ENCODE peak calls at places on chromosomes 1 and 21, in six cellular contexts. One of them, this sample, is unnamed.

GRCh38 chr21:34887729-34888568 is 161.2 kb downstream of the RUNX1 start:
- DNase-seq in CD8-positive, alpha-beta T cell: peak; percentile 74
- DNase-seq in GM23338: peak; percentile 35
- DNase-seq in BE2C: peak; percentile 30
- DNase-seq in heart left ventricle: peak; percentile 61
- DNase-seq in colonic mucosa: peak; percentile 75
- DNase-seq in this sample: peak; percentile 96

GRCh38 chr1:230566481-230566880 is 75.8 kb upstream of the COG2 start:
- DNase-seq in CD8-positive, alpha-beta T cell: no peak
- DNase-seq in GM23338: no peak
- DNase-seq in BE2C: no peak
- DNase-seq in heart left ventricle: no peak
- DNase-seq in colonic mucosa: no peak
- DNase-seq in this sample: no peak

GRCh38 chr1:245197911-245198379 is 43.2 kb downstream of the KIF26B start:
- DNase-seq in CD8-positive, alpha-beta T cell: no peak
- DNase-seq in GM23338: no peak
- DNase-seq in BE2C: peak; percentile 31
- DNase-seq in heart left ventricle: no peak
- DNase-seq in colonic mucosa: no peak
- DNase-seq in this sample: peak; percentile 85

GRCh38 chr1:198234511-198235251 is 77.9 kb downstream of the NEK7 start:
- DNase-seq in CD8-positive, alpha-beta T cell: no peak
- DNase-seq in GM23338: no peak
- DNase-seq in BE2C: no peak
- DNase-seq in heart left ventricle: no peak
- DNase-seq in colonic mucosa: no peak
- DNase-seq in this sample: no peak

GRCh38 chr1:93328809-93329477 is 16.8 kb upstream of the DR1 start:
- DNase-seq in CD8-positive, alpha-beta T cell: no peak
- DNase-seq in GM23338: no peak
- DNase-seq in BE2C: no peak
- DNase-seq in heart left ventricle: no peak
- DNase-seq in colonic mucosa: peak; percentile 38
- DNase-seq in this sample: peak; percentile 80

GRCh38 chr1:16960560-16961296 is 19.7 kb downstream of the MFAP2 start:
- DNase-seq in CD8-positive, alpha-beta T cell: peak; percentile 56
- DNase-seq in GM23338: peak; percentile 97
- DNase-seq in BE2C: peak; percentile 84
- DNase-seq in heart left ventricle: peak; percentile 81
- DNase-seq in colonic mucosa: peak; percentile 94
- DNase-seq in this sample: peak; percentile 80

GRCh38 chr1:15678578-15678977 is 5.5 kb upstream of the PLEKHM2 start:
- DNase-seq in CD8-positive, alpha-beta T cell: no peak
- DNase-seq in GM23338: peak; percentile 65
- DNase-seq in BE2C: no peak
- DNase-seq in heart left ventricle: no peak
- DNase-seq in colonic mucosa: no peak
- DNase-seq in this sample: peak; percentile 86

GRCh38 chr1:183079697-183080096 is 56.5 kb downstream of the LAMC1 start:
- DNase-seq in CD8-positive, alpha-beta T cell: no peak
- DNase-seq in GM23338: no peak
- DNase-seq in BE2C: no peak
- DNase-seq in heart left ventricle: no peak
- DNase-seq in colonic mucosa: no peak
- DNase-seq in this sample: no peak

GRCh38 chr1:225474986-225475820 is 47.4 kb upstream of the LBR start:
- DNase-seq in CD8-positive, alpha-beta T cell: peak; percentile 70
- DNase-seq in GM23338: peak; percentile 79
- DNase-seq in BE2C: peak; percentile 89
- DNase-seq in heart left ventricle: peak; percentile 64
- DNase-seq in colonic mucosa: peak; percentile 58
- DNase-seq in this sample: peak; percentile 44

GRCh38 chr21:29025328-29025713 is 853 bp downstream of the USP16 start:
- DNase-seq in CD8-positive, alpha-beta T cell: no peak
- DNase-seq in GM23338: peak; percentile 4
- DNase-seq in BE2C: no peak
- DNase-seq in heart left ventricle: no peak
- DNase-seq in colonic mucosa: no peak
- DNase-seq in this sample: peak; percentile 12

GRCh38 chr1:165773324-165773965 is 4.8 kb upstream of the TMCO1 start:
- DNase-seq in CD8-positive, alpha-beta T cell: no peak
- DNase-seq in GM23338: no peak
- DNase-seq in BE2C: no peak
- DNase-seq in heart left ventricle: no peak
- DNase-seq in colonic mucosa: no peak
- DNase-seq in this sample: peak; percentile 82

GRCh38 chr1:183493540-183494245 is 21.4 kb downstream of the SMG7 start:
- DNase-seq in CD8-positive, alpha-beta T cell: no peak
- DNase-seq in GM23338: no peak
- DNase-seq in BE2C: no peak
- DNase-seq in heart left ventricle: no peak
- DNase-seq in colonic mucosa: no peak
- DNase-seq in this sample: no peak

GRCh38 chr21:41673596-41674335 is 93.1 kb downstream of the RIPK4 start:
- DNase-seq in CD8-positive, alpha-beta T cell: no peak
- DNase-seq in GM23338: no peak
- DNase-seq in BE2C: no peak
- DNase-seq in heart left ventricle: no peak
- DNase-seq in colonic mucosa: no peak
- DNase-seq in this sample: no peak

GRCh38 chr1:237043846-237044636 is 2.1 kb downstream of the RYR2 start:
- DNase-seq in CD8-positive, alpha-beta T cell: no peak
- DNase-seq in GM23338: peak; percentile 51
- DNase-seq in BE2C: no peak
- DNase-seq in heart left ventricle: peak; percentile 71
- DNase-seq in colonic mucosa: no peak
- DNase-seq in this sample: no peak

GRCh38 chr1:78284354-78284753 is 206.4 kb upstream of the PTGFR start:
- DNase-seq in CD8-positive, alpha-beta T cell: no peak
- DNase-seq in GM23338: no peak
- DNase-seq in BE2C: no peak
- DNase-seq in heart left ventricle: no peak
- DNase-seq in colonic mucosa: no peak
- DNase-seq in this sample: peak; percentile 62

GRCh38 chr1:36469163-36469562 is 5.0 kb upstream of the MRPS15 start:
- DNase-seq in CD8-positive, alpha-beta T cell: no peak
- DNase-seq in GM23338: no peak
- DNase-seq in BE2C: no peak
- DNase-seq in heart left ventricle: no peak
- DNase-seq in colonic mucosa: no peak
- DNase-seq in this sample: no peak

GRCh38 chr1:221734187-221734586 is 7.7 kb downstream of the DUSP10 start:
- DNase-seq in CD8-positive, alpha-beta T cell: no peak
- DNase-seq in GM23338: no peak
- DNase-seq in BE2C: no peak
- DNase-seq in heart left ventricle: no peak
- DNase-seq in colonic mucosa: no peak
- DNase-seq in this sample: peak; percentile 24

GRCh38 chr1:1162597-1163537 is 10.8 kb upstream of the TTLL10 start:
- DNase-seq in CD8-positive, alpha-beta T cell: no peak
- DNase-seq in GM23338: peak; percentile 72
- DNase-seq in BE2C: no peak
- DNase-seq in heart left ventricle: no peak
- DNase-seq in colonic mucosa: peak; percentile 95
- DNase-seq in this sample: no peak

GRCh38 chr1:150981177-150981804 is 801 bp upstream of the ANXA9 start:
- DNase-seq in CD8-positive, alpha-beta T cell: no peak
- DNase-seq in GM23338: peak; percentile 92
- DNase-seq in BE2C: peak; percentile 36
- DNase-seq in heart left ventricle: no peak
- DNase-seq in colonic mucosa: peak; percentile 57
- DNase-seq in this sample: peak; percentile 21

GRCh38 chr1:206496131-206496793 is 11.1 kb upstream of the RASSF5 start:
- DNase-seq in CD8-positive, alpha-beta T cell: no peak
- DNase-seq in GM23338: no peak
- DNase-seq in BE2C: no peak
- DNase-seq in heart left ventricle: no peak
- DNase-seq in colonic mucosa: no peak
- DNase-seq in this sample: no peak

GRCh38 chr1:229221106-229222019 is 49.5 kb upstream of the RAB4A start:
- DNase-seq in CD8-positive, alpha-beta T cell: no peak
- DNase-seq in GM23338: no peak
- DNase-seq in BE2C: peak; percentile 37
- DNase-seq in heart left ventricle: no peak
- DNase-seq in colonic mucosa: peak; percentile 65
- DNase-seq in this sample: no peak

GRCh38 chr1:7068552-7068951 is 283.3 kb downstream of the CAMTA1 start:
- DNase-seq in CD8-positive, alpha-beta T cell: no peak
- DNase-seq in GM23338: no peak
- DNase-seq in BE2C: no peak
- DNase-seq in heart left ventricle: no peak
- DNase-seq in colonic mucosa: no peak
- DNase-seq in this sample: no peak

GRCh38 chr1:7060826-7061225 is 275.6 kb downstream of the CAMTA1 start:
- DNase-seq in CD8-positive, alpha-beta T cell: no peak
- DNase-seq in GM23338: no peak
- DNase-seq in BE2C: no peak
- DNase-seq in heart left ventricle: no peak
- DNase-seq in colonic mucosa: no peak
- DNase-seq in this sample: no peak

GRCh38 chr1:7069888-7070287 is 284.6 kb downstream of the CAMTA1 start:
- DNase-seq in CD8-positive, alpha-beta T cell: no peak
- DNase-seq in GM23338: peak; percentile 89
- DNase-seq in BE2C: no peak
- DNase-seq in heart left ventricle: no peak
- DNase-seq in colonic mucosa: no peak
- DNase-seq in this sample: peak; percentile 1

GRCh38 chr1:7062346-7063061 is 277.2 kb downstream of the CAMTA1 start:
- DNase-seq in CD8-positive, alpha-beta T cell: no peak
- DNase-seq in GM23338: peak; percentile 10
- DNase-seq in BE2C: no peak
- DNase-seq in heart left ventricle: no peak
- DNase-seq in colonic mucosa: no peak
- DNase-seq in this sample: no peak

DNA sequence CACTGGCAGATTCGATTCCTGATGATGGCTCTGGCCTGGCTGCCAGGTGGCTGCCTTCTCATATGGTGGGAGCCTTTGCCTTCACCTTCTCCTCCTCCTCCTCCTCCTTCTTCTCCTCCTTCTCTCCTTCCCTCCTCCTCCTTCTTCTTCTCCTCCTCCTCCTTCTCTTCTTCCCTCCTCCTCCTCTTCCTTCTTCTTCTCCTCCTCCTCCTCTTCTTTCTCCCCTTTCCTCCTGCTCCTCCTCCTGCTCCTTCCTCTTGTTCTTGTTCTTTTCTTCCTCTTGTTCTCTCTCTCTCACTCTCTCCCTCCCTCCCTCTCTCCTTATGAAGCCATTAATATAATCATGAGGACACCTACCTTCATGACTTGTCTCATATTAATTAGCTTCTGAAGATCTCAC is 278.7 kb downstream of the CAMTA1 start:
- DNase-seq in CD8-positive, alpha-beta T cell: no peak
- DNase-seq in GM23338: no peak
- DNase-seq in BE2C: no peak
- DNase-seq in heart left ventricle: no peak
- DNase-seq in colonic mucosa: no peak
- DNase-seq in this sample: no peak
- TF ChIP-seq CTCF in CD8-positive, alpha-beta T cell: no peak
- TF ChIP-seq CTCF in GM23338: no peak
- TF ChIP-seq CTCF in BE2C: no peak
- TF ChIP-seq CTCF in heart left ventricle: no peak
- TF ChIP-seq CTCF in colonic mucosa: no peak
- TF ChIP-seq CTCF in this sample: no peak

GRCh38 chr1:44270666-44271628 is 57.7 kb downstream of the DMAP1 start:
- DNase-seq in CD8-positive, alpha-beta T cell: no peak
- DNase-seq in GM23338: no peak
- DNase-seq in BE2C: no peak
- DNase-seq in heart left ventricle: no peak
- DNase-seq in colonic mucosa: peak; percentile 80
- DNase-seq in this sample: peak; percentile 19

GRCh38 chr1:44273560-44274292 is 60.5 kb downstream of the DMAP1 start:
- DNase-seq in CD8-positive, alpha-beta T cell: no peak
- DNase-seq in GM23338: no peak
- DNase-seq in BE2C: no peak
- DNase-seq in heart left ventricle: no peak
- DNase-seq in colonic mucosa: no peak
- DNase-seq in this sample: no peak

GRCh38 chr1:44276901-44277300 is 63.6 kb downstream of the DMAP1 start:
- DNase-seq in CD8-positive, alpha-beta T cell: no peak
- DNase-seq in GM23338: no peak
- DNase-seq in BE2C: no peak
- DNase-seq in heart left ventricle: no peak
- DNase-seq in colonic mucosa: no peak
- DNase-seq in this sample: no peak

GRCh38 chr1:44271646-44272045 is 58.4 kb downstream of the DMAP1 start:
- DNase-seq in CD8-positive, alpha-beta T cell: no peak
- DNase-seq in GM23338: no peak
- DNase-seq in BE2C: no peak
- DNase-seq in heart left ventricle: no peak
- DNase-seq in colonic mucosa: no peak
- DNase-seq in this sample: no peak

DNA sequence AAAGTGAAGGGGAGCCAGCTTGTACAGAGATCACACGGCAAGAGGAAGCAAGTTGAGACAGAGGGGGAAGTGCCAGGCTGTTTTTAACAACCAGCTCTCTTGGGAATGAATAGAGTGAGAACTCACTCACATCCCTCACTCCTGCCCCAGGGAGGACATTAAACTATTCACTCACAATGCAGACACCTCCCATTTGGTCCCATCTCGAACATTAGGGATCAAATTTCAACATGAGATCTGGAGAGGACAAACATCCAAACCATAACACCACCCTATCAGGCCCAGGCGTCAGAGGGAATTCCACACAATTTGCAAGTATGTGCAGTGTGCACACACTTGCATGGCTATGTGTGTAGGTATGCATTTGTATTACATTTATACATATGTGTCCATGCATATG is 62.7 kb downstream of the DMAP1 start:
- DNase-seq in CD8-positive, alpha-beta T cell: no peak
- DNase-seq in GM23338: peak; percentile 33
- DNase-seq in BE2C: no peak
- DNase-seq in heart left ventricle: no peak
- DNase-seq in colonic mucosa: no peak
- DNase-seq in this sample: peak; percentile 46
- H3K4me3 ChIP-seq in CD8-positive, alpha-beta T cell: no peak overlapping the region
- H3K4me3 ChIP-seq in GM23338: no peak overlapping the region
- H3K4me3 ChIP-seq in BE2C: no peak overlapping the region
- H3K4me3 ChIP-seq in heart left ventricle: no peak overlapping the region
- H3K4me3 ChIP-seq in colonic mucosa: no peak overlapping the region
- H3K4me3 ChIP-seq in this sample: no peak overlapping the region

DNA sequence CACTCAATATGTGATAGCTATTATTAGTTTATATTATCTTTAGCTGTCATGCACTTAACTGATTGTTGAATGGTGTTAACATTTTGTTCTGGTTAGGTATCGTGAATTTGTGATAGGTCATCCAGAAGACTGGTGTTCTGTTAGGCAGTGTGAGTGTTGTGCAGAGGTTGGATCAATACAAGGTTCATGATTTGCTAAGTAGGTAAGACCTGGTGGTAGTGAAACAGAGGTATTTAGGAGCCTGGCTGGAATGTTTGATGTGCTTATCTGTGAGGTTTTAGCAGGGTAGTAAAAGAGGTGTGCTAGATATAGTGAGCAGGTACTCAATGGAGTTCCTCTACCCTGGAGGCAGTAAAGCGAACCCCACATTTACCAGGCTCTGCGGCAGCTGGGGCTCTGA is 20.3 kb upstream of the FCRL4 start:
- DNase-seq in CD8-positive, alpha-beta T cell: no peak
- DNase-seq in GM23338: no peak
- DNase-seq in BE2C: no peak
- DNase-seq in heart left ventricle: no peak
- DNase-seq in colonic mucosa: no peak
- DNase-seq in this sample: no peak
- TF ChIP-seq CTCF in CD8-positive, alpha-beta T cell: no peak
- TF ChIP-seq CTCF in GM23338: no peak
- TF ChIP-seq CTCF in BE2C: no peak
- TF ChIP-seq CTCF in heart left ventricle: no peak
- TF ChIP-seq CTCF in colonic mucosa: no peak
- TF ChIP-seq CTCF in this sample: no peak

GRCh38 chr1:228107636-228108035 is 1.5 kb downstream of the MRPL55 start:
- DNase-seq in CD8-positive, alpha-beta T cell: no peak
- DNase-seq in GM23338: no peak
- DNase-seq in BE2C: no peak
- DNase-seq in heart left ventricle: no peak
- DNase-seq in colonic mucosa: no peak
- DNase-seq in this sample: no peak
- H3K4me3 ChIP-seq in CD8-positive, alpha-beta T cell: no peak overlapping the region
- H3K4me3 ChIP-seq in GM23338: no peak overlapping the region
- H3K4me3 ChIP-seq in BE2C: no peak overlapping the region
- H3K4me3 ChIP-seq in heart left ventricle: no peak overlapping the region
- H3K4me3 ChIP-seq in colonic mucosa: no peak overlapping the region
- H3K4me3 ChIP-seq in this sample: no peak overlapping the region